ENCODE peak calls at places on chromosome 17, in four cellular contexts. X is renal cortical epithelial cell; G is ureter; P is CD4-positive, alpha-beta T cell. E is an unnamed sample.

GRCh38 chr17:10583834-10584233 is 34.4 kb upstream of the MYH2 start:
- DNase-seq in G (no peak), P (no peak), X (no peak), E (no peak)

GRCh38 chr17:19270347-19270950 is 33.3 kb downstream of the EPN2 start:
- DNase-seq in X (no peak), P (no peak), G (no peak), E (no peak)

GRCh38 chr17:62663304-62663703 is 35.8 kb downstream of the MRC2 start:
- DNase-seq in P (no peak), G (no peak), X (no peak), E (no peak)

GRCh38 chr17:76121932-76122383 is 18.4 kb upstream of the EXOC7 start:
- DNase-seq in X (no peak), P (no peak), G (no peak), E (no peak)

GRCh38 chr17:71398706-71399620 is 721.9 kb upstream of the SOX9 start:
- DNase-seq in P (no peak), G (no peak), X (no peak), E (no peak)

GRCh38 chr17:64009571-64010402 is 10.6 kb downstream of the ICAM2 start:
- DNase-seq in G (no peak), P (no peak), X (peak), E (no peak)

GRCh38 chr17:45425125-45425983 is 7.3 kb downstream of the ARHGAP27 start:
- DNase-seq in G (peak), P (no peak), X (peak), E (no peak)

GRCh38 chr17:3845361-3845753 is 689 bp downstream of the NCBP3 start:
- DNase-seq in G (no peak), X (peak), P (no peak), E (no peak)

GRCh38 chr17:20009052-20009301 is 182 bp upstream of the SPECC1 start:
- DNase-seq in P (no peak), G (no peak), X (no peak), E (no peak)

GRCh38 chr17:35170968-35171771 is 23.0 kb downstream of the SLC35G3 start:
- DNase-seq in P (no peak), X (no peak), G (no peak), E (no peak)

GRCh38 chr17:80501739-80502577 is 25.6 kb upstream of the NPTX1 start:
- DNase-seq in X (peak), P (no peak), G (no peak), E (no peak)

GRCh38 chr17:10631048-10631700 is 25.9 kb downstream of the MYH3 start:
- DNase-seq in G (no peak), P (no peak), X (no peak), E (no peak)

GRCh38 chr17:73824321-73824720 is 180.1 kb upstream of the SDK2 start:
- DNase-seq in P (no peak), G (no peak), X (no peak), E (no peak)

GRCh38 chr17:35345445-35345925 is 27.9 kb downstream of the SLFN11 start:
- DNase-seq in X (no peak), G (no peak), P (no peak), E (no peak)

GRCh38 chr17:58338907-58339774 is 10.5 kb upstream of the TSPOAP1 start:
- DNase-seq in P (no peak), X (peak), G (peak), E (no peak)